ENCODE peak calls at places on chromosomes 6 and 20, in four cellular contexts. F is neural crest cell, Z is NCI-H345, I is left cardiac atrium. S is an unnamed sample.

GRCh38 chr6:50864601-50865000 is 45.9 kb downstream of the TFAP2B start:
- DNase-seq in F (no peak), Z (no peak), I (no peak), S (no peak)

GRCh38 chr6:37507690-37508421 is 8.2 kb upstream of the CCDC167 start:
- DNase-seq in F (no peak), Z (no peak), I (no peak), S (no peak)

GRCh38 chr6:119348308-119349040 is 1.1 kb downstream of the MAN1A1 start:
- DNase-seq in F (peak; percentile 36), Z (peak; percentile 42), I (peak; percentile 46), S (peak; percentile 71)

GRCh38 chr20:35831029-35831428 is 59.2 kb downstream of the PHF20 start:
- DNase-seq in F (no peak), Z (no peak), I (no peak), S (no peak)

GRCh38 chr20:17066955-17067354 is 159.9 kb upstream of the PCSK2 start:
- DNase-seq in F (no peak), Z (peak; percentile 19), I (no peak), S (no peak)

GRCh38 chr6:125858427-125859320 is 67.9 kb downstream of the NCOA7 start:
- DNase-seq in F (peak; percentile 40), Z (no peak), I (peak; percentile 42), S (peak; percentile 83)

GRCh38 chr6:124870611-124871201 is 91.5 kb upstream of the RNF217 start:
- DNase-seq in F (no peak), Z (peak; percentile 24), I (no peak), S (peak; percentile 43)

GRCh38 chr6:165883851-165884640 is 221.0 kb upstream of the PDE10A start:
- DNase-seq in F (no peak), Z (no peak), I (no peak), S (no peak)

GRCh38 chr6:168278904-168279303 is 40.7 kb downstream of the DACT2 start:
- DNase-seq in F (no peak), Z (no peak), I (no peak), S (no peak)

GRCh38 chr20:50468378-50468798 is 41.8 kb upstream of the PTPN1 start:
- DNase-seq in F (no peak), Z (no peak), I (no peak), S (no peak)

GRCh38 chr6:20933057-20933792 is 399.0 kb downstream of the CDKAL1 start:
- DNase-seq in F (no peak), Z (peak; percentile 66), I (no peak), S (no peak)

GRCh38 chr6:24831771-24832718 is 33.3 kb upstream of the ARMH2 start:
- DNase-seq in F (no peak), Z (no peak), I (no peak), S (no peak)

GRCh38 chr6:149455028-149455732 is 29.6 kb downstream of the ZC3H12D start:
- DNase-seq in F (no peak), Z (no peak), I (no peak), S (no peak)

GRCh38 chr6:142845624-142846458 is 99.1 kb downstream of the HIVEP2 start:
- DNase-seq in F (peak; percentile 45), Z (peak; percentile 84), I (peak; percentile 92), S (peak; percentile 87)

GRCh38 chr6:6626227-6626626 is 37.7 kb downstream of the LY86 start:
- DNase-seq in F (no peak), Z (no peak), I (no peak), S (no peak)

GRCh38 chr6:32853541-32854375 is at the start of the genes PSMB9 and TAP1:
- DNase-seq in F (peak; percentile 72), Z (peak; percentile 88), I (peak; percentile 97), S (peak; percentile 96)

GRCh38 chr6:15460110-15460727 is 202.6 kb downstream of the DTNBP1 start:
- DNase-seq in F (no peak), Z (no peak), I (no peak), S (no peak)

GRCh38 chr20:22353586-22353985 is 230.8 kb downstream of the FOXA2 start:
- DNase-seq in F (no peak), Z (no peak), I (no peak), S (no peak)

GRCh38 chr6:52045033-52045432 is 42.4 kb downstream of the PKHD1 start:
- DNase-seq in F (no peak), Z (no peak), I (no peak), S (no peak)

GRCh38 chr6:21441386-21441785 is 152.2 kb upstream of the SOX4 start:
- DNase-seq in F (no peak), Z (no peak), I (no peak), S (no peak)

GRCh38 chr20:5168582-5169396 is 42.0 kb downstream of the CDS2 start:
- DNase-seq in F (no peak), Z (peak; percentile 79), I (peak; percentile 38), S (no peak)

GRCh38 chr6:4128748-4129147 is 6.6 kb downstream of the ECI2 start:
- DNase-seq in F (no peak), Z (no peak), I (no peak), S (no peak)

GRCh38 chr6:76876922-76877553 is 586.3 kb downstream of the HTR1B start:
- DNase-seq in F (peak; percentile 70), Z (peak; percentile 87), I (peak; percentile 16), S (peak; percentile 90)

GRCh38 chr6:85006362-85006761 is 242.0 kb upstream of the TBX18 start:
- DNase-seq in F (no peak), Z (no peak), I (no peak), S (peak; percentile 57)

GRCh38 chr6:32972353-32973143 is 4.2 kb downstream of the BRD2 start:
- DNase-seq in F (no peak), Z (no peak), I (peak; percentile 53), S (peak; percentile 70)

GRCh38 chr20:47124235-47124717 is 229.6 kb downstream of the EYA2 start:
- DNase-seq in F (no peak), Z (no peak), I (no peak), S (no peak)

GRCh38 chr6:68634503-68635411 is at the start of gene ADGRB3:
- DNase-seq in F (peak; percentile 82), Z (peak; percentile 95), I (peak; percentile 82), S (peak; percentile 89)

GRCh38 chr6:168550326-168550725 is 109.3 kb downstream of the SMOC2 start:
- DNase-seq in F (no peak), Z (peak; percentile 4), I (no peak), S (no peak)